ENCODE peak calls at places on chromosomes 4 and X, in eight cellular contexts. One of them, this sample, is unnamed.

GRCh38 chr4:25160714-25161598 is 707 bp upstream of the SEPSECS start:
- DNase-seq in astrocyte of the spinal cord: peak
- DNase-seq in sigmoid colon: no peak
- DNase-seq in astrocyte: no peak
- DNase-seq in astrocyte of the cerebellum: no peak
- DNase-seq in fibroblast of lung: peak
- DNase-seq in A549: peak
- DNase-seq in mammary epithelial cell: peak
- DNase-seq in this sample: no peak

GRCh38 chr4:97560009-97560408 is 583.3 kb downstream of the STPG2 start:
- DNase-seq in astrocyte: no peak
- DNase-seq in sigmoid colon: no peak
- DNase-seq in astrocyte of the spinal cord: no peak
- DNase-seq in mammary epithelial cell: no peak
- DNase-seq in fibroblast of lung: no peak
- DNase-seq in A549: no peak
- DNase-seq in astrocyte of the cerebellum: no peak
- DNase-seq in this sample: no peak

GRCh38 chr4:97938141-97938540 is 205.1 kb downstream of the STPG2 start:
- DNase-seq in astrocyte: no peak
- DNase-seq in astrocyte of the cerebellum: no peak
- DNase-seq in astrocyte of the spinal cord: no peak
- DNase-seq in fibroblast of lung: no peak
- DNase-seq in A549: no peak
- DNase-seq in mammary epithelial cell: no peak
- DNase-seq in sigmoid colon: no peak
- DNase-seq in this sample: no peak

GRCh38 chr4:186445040-186445439 is 110.3 kb downstream of the MTNR1A start:
- DNase-seq in astrocyte of the spinal cord: no peak
- DNase-seq in sigmoid colon: no peak
- DNase-seq in fibroblast of lung: no peak
- DNase-seq in astrocyte: no peak
- DNase-seq in mammary epithelial cell: no peak
- DNase-seq in A549: no peak
- DNase-seq in astrocyte of the cerebellum: no peak
- DNase-seq in this sample: no peak

GRCh38 chr4:168491563-168491962 is 5.3 kb upstream of the PALLD start:
- DNase-seq in sigmoid colon: no peak
- DNase-seq in astrocyte of the cerebellum: no peak
- DNase-seq in A549: no peak
- DNase-seq in astrocyte: no peak
- DNase-seq in astrocyte of the spinal cord: no peak
- DNase-seq in fibroblast of lung: no peak
- DNase-seq in mammary epithelial cell: no peak
- DNase-seq in this sample: no peak

GRCh38 chrX:46577116-46578005 is 3.8 kb downstream of the CHST7 start:
- DNase-seq in fibroblast of lung: no peak
- DNase-seq in astrocyte of the spinal cord: no peak
- DNase-seq in astrocyte: peak
- DNase-seq in sigmoid colon: no peak
- DNase-seq in A549: no peak
- DNase-seq in mammary epithelial cell: peak
- DNase-seq in astrocyte of the cerebellum: no peak
- DNase-seq in this sample: no peak

GRCh38 chr4:112523008-112523440 is 7.0 kb upstream of the NEUROG2 start:
- DNase-seq in mammary epithelial cell: peak
- DNase-seq in sigmoid colon: no peak
- DNase-seq in astrocyte: peak
- DNase-seq in astrocyte of the cerebellum: no peak
- DNase-seq in astrocyte of the spinal cord: peak
- DNase-seq in A549: no peak
- DNase-seq in fibroblast of lung: peak
- DNase-seq in this sample: no peak

GRCh38 chr4:87087015-87087920 is 133.2 kb downstream of the KLHL8 start:
- DNase-seq in sigmoid colon: no peak
- DNase-seq in A549: no peak
- DNase-seq in mammary epithelial cell: no peak
- DNase-seq in fibroblast of lung: peak
- DNase-seq in astrocyte: no peak
- DNase-seq in astrocyte of the cerebellum: no peak
- DNase-seq in astrocyte of the spinal cord: no peak
- DNase-seq in this sample: no peak

DNA sequence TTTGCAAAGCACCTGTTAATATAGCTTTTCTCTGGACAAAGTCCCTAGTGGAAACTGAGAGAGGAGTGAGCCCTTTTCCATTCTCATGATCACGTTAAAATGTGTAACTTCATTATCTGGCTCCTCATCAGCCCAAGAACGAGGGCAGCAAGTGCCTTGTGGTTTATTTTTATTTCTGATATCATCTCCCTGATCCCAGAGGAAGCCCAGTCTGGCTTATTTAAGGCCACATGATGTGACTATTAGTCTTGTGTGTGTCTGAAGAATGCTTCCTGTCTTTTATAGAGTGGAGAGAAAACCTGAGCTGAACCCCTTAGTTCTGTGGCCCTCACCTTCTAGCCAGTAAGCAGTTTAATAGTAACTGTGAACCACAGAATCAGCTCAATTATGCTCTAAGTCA is 67.2 kb downstream of the LHFPL1 start:
- DNase-seq in sigmoid colon: no peak
- DNase-seq in A549: no peak
- DNase-seq in astrocyte of the cerebellum: no peak
- DNase-seq in astrocyte: no peak
- DNase-seq in fibroblast of lung: no peak
- DNase-seq in mammary epithelial cell: no peak
- DNase-seq in astrocyte of the spinal cord: no peak
- DNase-seq in this sample: no peak
- TF ChIP-seq CTCF in sigmoid colon: no peak
- TF ChIP-seq CTCF in A549: no peak
- TF ChIP-seq CTCF in astrocyte of the cerebellum: no peak
- TF ChIP-seq CTCF in astrocyte: no peak
- TF ChIP-seq CTCF in fibroblast of lung: no peak
- TF ChIP-seq CTCF in mammary epithelial cell: no peak
- TF ChIP-seq CTCF in astrocyte of the spinal cord: no peak
- TF ChIP-seq CTCF in this sample: no peak

GRCh38 chrX:43279341-43279808 is 376.7 kb upstream of the MAOA start:
- DNase-seq in astrocyte: no peak
- DNase-seq in sigmoid colon: no peak
- DNase-seq in mammary epithelial cell: no peak
- DNase-seq in A549: no peak
- DNase-seq in astrocyte of the cerebellum: no peak
- DNase-seq in astrocyte of the spinal cord: no peak
- DNase-seq in fibroblast of lung: no peak
- DNase-seq in this sample: no peak
- H3K4me3 ChIP-seq in astrocyte: no peak
- H3K4me3 ChIP-seq in sigmoid colon: no peak
- H3K4me3 ChIP-seq in mammary epithelial cell: no peak
- H3K4me3 ChIP-seq in A549: no peak
- H3K4me3 ChIP-seq in astrocyte of the cerebellum: no peak
- H3K4me3 ChIP-seq in astrocyte of the spinal cord: no peak
- H3K4me3 ChIP-seq in fibroblast of lung: no peak
- H3K4me3 ChIP-seq in this sample: no peak

GRCh38 chrX:18206657-18207056 is 14.0 kb downstream of the BEND2 start:
- DNase-seq in mammary epithelial cell: no peak
- DNase-seq in astrocyte of the spinal cord: no peak
- DNase-seq in A549: no peak
- DNase-seq in astrocyte: no peak
- DNase-seq in astrocyte of the cerebellum: no peak
- DNase-seq in fibroblast of lung: no peak
- DNase-seq in sigmoid colon: no peak
- DNase-seq in this sample: no peak

DNA sequence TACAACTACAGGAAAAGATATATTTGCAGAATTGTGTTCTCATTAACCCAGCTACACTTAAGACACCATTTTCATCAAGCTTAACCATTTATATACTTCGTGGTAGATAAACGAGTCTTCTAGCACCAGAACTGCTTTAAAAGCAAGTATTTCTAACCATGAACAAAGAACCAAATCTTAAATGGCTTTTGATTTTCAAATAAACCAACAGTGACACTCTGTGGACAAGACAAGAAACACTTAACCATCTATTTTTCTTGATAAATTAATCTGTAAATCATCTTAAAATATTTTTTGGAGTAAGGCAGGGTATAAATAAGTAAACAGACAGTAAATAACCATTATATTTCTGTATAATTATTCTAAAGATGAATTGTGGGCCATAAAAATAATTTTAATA is 10.2 kb downstream of the BEND2 start:
- DNase-seq in astrocyte: peak
- DNase-seq in sigmoid colon: no peak
- DNase-seq in fibroblast of lung: peak
- DNase-seq in mammary epithelial cell: no peak
- DNase-seq in astrocyte of the spinal cord: peak
- DNase-seq in astrocyte of the cerebellum: peak
- DNase-seq in A549: no peak
- DNase-seq in this sample: no peak
- TF ChIP-seq CTCF in astrocyte: no peak
- TF ChIP-seq CTCF in sigmoid colon: no peak
- TF ChIP-seq CTCF in fibroblast of lung: no peak
- TF ChIP-seq CTCF in mammary epithelial cell: no peak
- TF ChIP-seq CTCF in astrocyte of the spinal cord: no peak
- TF ChIP-seq CTCF in astrocyte of the cerebellum: no peak
- TF ChIP-seq CTCF in A549: peak
- TF ChIP-seq CTCF in this sample: peak

DNA sequence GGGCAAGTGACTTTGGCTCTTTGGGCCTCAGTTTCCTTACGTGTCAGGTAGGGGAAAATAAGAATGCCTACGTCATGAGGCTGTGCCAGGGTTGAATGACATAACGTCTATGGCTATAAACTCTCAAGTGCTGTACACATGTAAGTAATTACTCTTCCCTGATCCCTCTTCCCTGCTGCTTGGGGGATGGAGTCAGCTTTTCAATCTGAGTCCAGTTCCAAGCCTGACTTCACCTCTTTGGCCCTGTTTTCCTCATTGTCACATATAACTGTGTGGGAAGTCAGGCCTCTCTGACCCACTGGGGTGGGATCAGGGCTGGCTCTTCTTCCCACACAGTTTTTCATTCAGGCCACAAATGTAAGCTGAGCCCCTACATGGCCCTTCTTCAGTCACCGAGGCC is 11.4 kb upstream of the CITED1 start:
- DNase-seq in sigmoid colon: no peak
- DNase-seq in astrocyte: no peak
- DNase-seq in mammary epithelial cell: no peak
- DNase-seq in fibroblast of lung: no peak
- DNase-seq in astrocyte of the spinal cord: no peak
- DNase-seq in astrocyte of the cerebellum: no peak
- DNase-seq in A549: no peak
- DNase-seq in this sample: no peak
- H3K4me3 ChIP-seq in sigmoid colon: no peak
- H3K4me3 ChIP-seq in astrocyte: no peak
- H3K4me3 ChIP-seq in mammary epithelial cell: no peak
- H3K4me3 ChIP-seq in fibroblast of lung: no peak
- H3K4me3 ChIP-seq in astrocyte of the spinal cord: no peak
- H3K4me3 ChIP-seq in astrocyte of the cerebellum: no peak
- H3K4me3 ChIP-seq in A549: no peak
- H3K4me3 ChIP-seq in this sample: no peak

DNA sequence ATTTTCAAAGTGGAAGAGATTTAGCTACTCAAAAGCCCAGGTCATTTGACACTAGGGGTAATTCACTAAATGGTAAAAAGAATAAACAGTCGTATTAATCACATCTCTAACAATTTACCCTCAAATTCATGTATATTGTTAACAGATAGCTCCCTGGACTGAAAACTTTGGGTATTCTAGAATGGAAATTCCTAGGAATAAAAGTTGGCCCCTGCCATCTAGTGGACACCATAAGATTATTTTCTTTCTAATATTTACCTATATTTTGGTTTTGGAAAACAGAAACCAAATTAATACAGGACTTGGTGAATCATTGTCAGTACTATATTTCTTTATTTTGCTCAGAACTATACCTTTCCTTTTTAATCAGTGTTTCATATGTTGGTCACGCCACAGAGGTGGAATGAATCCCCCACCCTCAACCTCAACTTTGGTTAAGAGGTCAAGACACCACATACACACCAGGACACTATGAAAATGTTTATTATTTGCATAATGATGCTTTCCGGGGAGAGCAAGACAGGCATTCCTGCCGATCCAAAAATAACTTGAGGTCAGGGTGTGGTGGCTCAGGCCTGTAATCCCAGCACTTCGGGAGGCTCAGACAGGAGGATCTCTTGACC is 96.2 kb upstream of the APOOL start:
- DNase-seq in fibroblast of lung: peak
- DNase-seq in astrocyte: no peak
- DNase-seq in astrocyte of the spinal cord: peak
- DNase-seq in A549: no peak
- DNase-seq in astrocyte of the cerebellum: no peak
- DNase-seq in mammary epithelial cell: peak
- DNase-seq in sigmoid colon: no peak
- DNase-seq in this sample: no peak
- TF ChIP-seq CTCF in fibroblast of lung: no peak
- TF ChIP-seq CTCF in astrocyte: no peak
- TF ChIP-seq CTCF in astrocyte of the spinal cord: peak
- TF ChIP-seq CTCF in A549: no peak
- TF ChIP-seq CTCF in astrocyte of the cerebellum: no peak
- TF ChIP-seq CTCF in mammary epithelial cell: peak
- TF ChIP-seq CTCF in sigmoid colon: no peak
- TF ChIP-seq CTCF in this sample: no peak

GRCh38 chr4:172995704-172996103 is 172.9 kb upstream of the GALNT7 start:
- DNase-seq in astrocyte of the spinal cord: no peak
- DNase-seq in astrocyte: no peak
- DNase-seq in A549: no peak
- DNase-seq in mammary epithelial cell: no peak
- DNase-seq in sigmoid colon: no peak
- DNase-seq in fibroblast of lung: no peak
- DNase-seq in astrocyte of the cerebellum: no peak
- DNase-seq in this sample: no peak

GRCh38 chr4:172996571-172997216 is 171.9 kb upstream of the GALNT7 start:
- DNase-seq in mammary epithelial cell: peak
- DNase-seq in sigmoid colon: no peak
- DNase-seq in astrocyte: peak
- DNase-seq in fibroblast of lung: peak
- DNase-seq in astrocyte of the cerebellum: peak
- DNase-seq in astrocyte of the spinal cord: peak
- DNase-seq in A549: no peak
- DNase-seq in this sample: no peak

GRCh38 chr4:172992648-172993356 is 175.8 kb upstream of the GALNT7 start:
- DNase-seq in astrocyte: no peak
- DNase-seq in sigmoid colon: no peak
- DNase-seq in astrocyte of the cerebellum: no peak
- DNase-seq in fibroblast of lung: no peak
- DNase-seq in astrocyte of the spinal cord: no peak
- DNase-seq in A549: no peak
- DNase-seq in mammary epithelial cell: no peak
- DNase-seq in this sample: no peak

GRCh38 chr4:172997217-172997609 is 171.4 kb upstream of the GALNT7 start:
- DNase-seq in astrocyte: no peak
- DNase-seq in astrocyte of the cerebellum: no peak
- DNase-seq in fibroblast of lung: no peak
- DNase-seq in astrocyte of the spinal cord: no peak
- DNase-seq in mammary epithelial cell: no peak
- DNase-seq in sigmoid colon: no peak
- DNase-seq in A549: no peak
- DNase-seq in this sample: no peak

GRCh38 chr4:172995161-172995560 is 173.4 kb upstream of the GALNT7 start:
- DNase-seq in astrocyte: peak
- DNase-seq in astrocyte of the spinal cord: peak
- DNase-seq in mammary epithelial cell: no peak
- DNase-seq in fibroblast of lung: peak
- DNase-seq in sigmoid colon: no peak
- DNase-seq in astrocyte of the cerebellum: peak
- DNase-seq in A549: no peak
- DNase-seq in this sample: no peak
- H3K4me3 ChIP-seq in astrocyte: no peak
- H3K4me3 ChIP-seq in astrocyte of the spinal cord: no peak
- H3K4me3 ChIP-seq in mammary epithelial cell: no peak
- H3K4me3 ChIP-seq in fibroblast of lung: no peak
- H3K4me3 ChIP-seq in sigmoid colon: no peak
- H3K4me3 ChIP-seq in astrocyte of the cerebellum: no peak
- H3K4me3 ChIP-seq in A549: no peak
- H3K4me3 ChIP-seq in this sample: no peak

GRCh38 chrX:119539872-119540271 is 25.3 kb downstream of the STEEP1 start:
- DNase-seq in fibroblast of lung: no peak
- DNase-seq in astrocyte of the spinal cord: no peak
- DNase-seq in A549: peak
- DNase-seq in astrocyte: no peak
- DNase-seq in mammary epithelial cell: no peak
- DNase-seq in sigmoid colon: no peak
- DNase-seq in astrocyte of the cerebellum: no peak
- DNase-seq in this sample: no peak
- TF ChIP-seq CTCF in fibroblast of lung: no peak
- TF ChIP-seq CTCF in astrocyte of the spinal cord: peak
- TF ChIP-seq CTCF in A549: no peak
- TF ChIP-seq CTCF in astrocyte: no peak
- TF ChIP-seq CTCF in mammary epithelial cell: peak
- TF ChIP-seq CTCF in sigmoid colon: no peak
- TF ChIP-seq CTCF in astrocyte of the cerebellum: no peak
- TF ChIP-seq CTCF in this sample: no peak